ENCODE peak calls at places on chromosomes 13 and 19, in nine cellular contexts. Q, U, J, L, Y, F, D, B and G are unnamed samples.

GRCh38 chr19:6459356-6460098 is at the start of gene SLC25A23:
- DNase-seq in B (peak; percentile 69), Q (peak; percentile 51), U (peak; percentile 64), Y (peak; percentile 68), J (peak; percentile 61), D (peak; percentile 87), F (no peak), L (peak; percentile 74), G (peak; percentile 68)

GRCh38 chr13:112771139-112771876 is 81.5 kb downstream of the ATP11A start:
- DNase-seq in B (no peak), Q (no peak), L (no peak), J (no peak), D (no peak), U (no peak), F (no peak), Y (no peak), G (no peak)

GRCh38 chr13:79481685-79482052 is 714 bp downstream of the NDFIP2 start:
- DNase-seq in Q (peak; percentile 16), L (peak; percentile 28), Y (no peak), D (no peak), F (no peak), U (no peak), J (no peak), B (no peak), G (no peak)

GRCh38 chr13:44157614-44158013 is 216.0 kb upstream of the SERP2 start:
- DNase-seq in J (no peak), Q (no peak), U (no peak), L (no peak), D (no peak), Y (no peak), B (no peak), F (no peak), G (no peak)

GRCh38 chr13:85508683-85509329 is 290.4 kb downstream of the SLITRK6 start:
- DNase-seq in Y (peak; percentile 19), B (no peak), Q (no peak), L (no peak), U (no peak), F (no peak), J (no peak), D (no peak), G (no peak)

GRCh38 chr13:43269037-43269476 is 245.7 kb downstream of the DNAJC15 start:
- DNase-seq in U (peak; percentile 98), L (peak; percentile 70), F (no peak), D (peak; percentile 84), Y (peak; percentile 54), Q (no peak), J (no peak), B (peak; percentile 60), G (no peak)

GRCh38 chr13:73060251-73061160 is 1.7 kb downstream of the KLF5 start:
- DNase-seq in L (no peak), J (no peak), Q (no peak), U (peak; percentile 82), B (peak; percentile 22), Y (no peak), F (no peak), D (no peak), G (peak; percentile 36)

GRCh38 chr19:34263745-34264237 is 9.4 kb downstream of the GARRE1 start:
- DNase-seq in D (no peak), Q (no peak), B (no peak), F (no peak), L (no peak), Y (no peak), U (no peak), J (no peak), G (no peak)

GRCh38 chr19:18470153-18470552 is 32.2 kb upstream of the ISYNA1 start:
- DNase-seq in L (no peak), J (no peak), Y (no peak), B (no peak), F (no peak), Q (no peak), D (peak; percentile 69), U (no peak), G (no peak)

GRCh38 chr19:7068599-7068998 is 904 bp upstream of the ZNF557 start:
- DNase-seq in B (no peak), Q (no peak), J (no peak), U (no peak), D (no peak), F (no peak), L (no peak), Y (no peak), G (no peak)

GRCh38 chr13:113918580-113918979 is 54.7 kb upstream of the GAS6 start:
- DNase-seq in B (no peak), J (no peak), U (no peak), Q (no peak), Y (no peak), L (peak; percentile 2), F (no peak), D (no peak), G (no peak)

GRCh38 chr19:11397089-11397610 is 13.0 kb upstream of the EPOR start:
- DNase-seq in F (no peak), Y (no peak), Q (no peak), D (no peak), L (no peak), B (no peak), U (no peak), J (no peak), G (no peak)

GRCh38 chr19:12730054-12730453 is 4.4 kb downstream of the TRIR start:
- DNase-seq in Q (no peak), F (no peak), J (no peak), U (no peak), B (no peak), D (no peak), Y (no peak), L (no peak), G (no peak)

GRCh38 chr19:29285878-29286277 is 72.9 kb upstream of the UQCRFS1 start:
- DNase-seq in Y (no peak), J (no peak), Q (no peak), U (no peak), L (no peak), D (no peak), B (no peak), F (no peak), G (no peak)

GRCh38 chr19:49689133-49690072 is at the start of gene ADM5:
- DNase-seq in L (peak; percentile 77), Q (no peak), J (no peak), B (peak; percentile 63), U (no peak), F (no peak), Y (peak; percentile 66), D (no peak), G (no peak)

GRCh38 chr19:48933382-48933932 is at the start of gene DHDH:
- DNase-seq in Y (peak; percentile 54), J (peak; percentile 92), U (peak; percentile 42), L (peak; percentile 94), Q (peak; percentile 77), D (peak; percentile 79), F (no peak), B (peak; percentile 64), G (peak; percentile 86)

GRCh38 chr13:44549461-44549860 is 26.7 kb downstream of the TSC22D1 start:
- DNase-seq in J (no peak), B (no peak), F (no peak), U (no peak), L (no peak), Y (no peak), Q (no peak), D (no peak), G (no peak)

GRCh38 chr19:7986321-7987083 is 18.9 kb downstream of the ELAVL1 start:
- DNase-seq in U (peak; percentile 82), D (no peak), Q (no peak), L (no peak), Y (no peak), B (no peak), J (no peak), F (no peak), G (no peak)

GRCh38 chr13:112069727-112070300 is 2.9 kb downstream of the SOX1 start:
- DNase-seq in B (no peak), Y (no peak), J (no peak), D (no peak), U (no peak), L (no peak), F (no peak), Q (no peak), G (no peak)

GRCh38 chr13:72808917-72809500 is 27.1 kb downstream of the PIBF1 start:
- DNase-seq in L (no peak), U (peak; percentile 6), B (no peak), Q (no peak), J (no peak), D (no peak), Y (no peak), F (no peak), G (no peak)

DNA sequence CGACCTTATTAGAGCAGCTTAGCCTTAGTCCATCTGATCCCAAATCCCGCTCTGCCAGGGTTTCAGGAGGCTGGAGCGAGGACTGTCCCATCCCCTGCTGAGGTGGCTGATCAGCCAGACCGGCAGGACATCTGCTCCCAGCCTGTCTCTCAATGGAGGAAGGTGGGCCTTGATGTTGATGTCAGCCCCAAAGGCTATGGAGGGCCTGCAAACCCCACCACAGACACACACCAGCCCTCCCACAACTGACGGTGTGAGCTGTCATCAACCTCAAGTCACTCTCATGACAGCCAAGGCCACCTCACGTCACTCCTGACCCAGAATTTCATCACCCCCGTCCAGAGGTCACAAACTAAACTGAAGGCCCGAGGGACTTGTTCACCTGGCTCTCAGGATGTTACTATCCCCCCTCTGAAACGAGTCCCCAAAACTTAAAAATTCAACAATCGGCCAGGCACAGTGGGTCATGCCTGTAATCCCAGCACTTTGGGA is 25.5 kb downstream of the RHPN2 start:
- DNase-seq in B (no peak), F (no peak), U (no peak), L (no peak), Y (no peak), J (no peak), Q (no peak), D (no peak), G (no peak)
- TF ChIP-seq POLR2A in B (no peak), F (no peak), U (no peak), L (no peak), Y (no peak), J (no peak), Q (no peak), D (no peak), G (no peak)

DNA sequence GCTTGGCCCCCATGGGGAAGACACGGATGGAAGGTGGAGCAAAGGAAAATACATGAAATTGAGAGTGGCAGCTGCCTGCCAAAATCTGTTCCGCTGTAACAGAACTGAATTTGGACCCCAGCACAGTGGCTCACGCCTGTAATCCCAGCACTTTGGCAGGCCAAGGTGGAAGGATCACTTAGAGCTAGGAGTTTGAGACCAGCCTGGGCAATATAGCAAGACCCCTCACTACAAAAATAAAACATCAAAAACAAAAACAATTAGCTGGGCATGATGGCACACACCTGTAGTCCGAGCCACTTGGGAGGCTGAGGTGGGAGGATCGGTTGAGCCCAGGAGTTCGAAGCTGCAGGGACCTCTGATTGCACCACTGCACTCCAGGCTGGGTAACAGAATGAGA is 9.4 kb downstream of the PALM3 start:
- DNase-seq in L (no peak), Q (no peak), Y (no peak), U (no peak), J (no peak), D (no peak), B (no peak), F (no peak), G (no peak)
- H3K4me1 ChIP-seq in L (peaks cover 10% of the 10 kb centered on the region), Q (no peaks in the 10 kb centered on the region), Y (no peaks in the 10 kb centered on the region), U (no peaks in the 10 kb centered on the region), J (peaks cover 6% of the 10 kb centered on the region), D (peaks cover 6% of the 10 kb centered on the region), B (no peaks in the 10 kb centered on the region), F (peaks cover under 1% of the 10 kb centered on the region), G (no peaks in the 10 kb centered on the region)

GRCh38 chr13:49679244-49679643 is 12.0 kb downstream of the EBPL start:
- DNase-seq in B (no peak), Y (no peak), L (peak; percentile 38), F (no peak), U (peak; percentile 35), D (no peak), J (no peak), Q (no peak), G (peak; percentile 46)
- TF ChIP-seq CTCF in B (no peak), Y (no peak), L (peak; percentile 14), F (peak; percentile 8), U (peak; percentile 22), D (no peak), J (no peak), Q (no peak), G (no peak)

GRCh38 chr13:34040863-34041262 is 222.9 kb downstream of the RFC3 start:
- DNase-seq in D (no peak), U (no peak), L (no peak), Q (no peak), Y (no peak), B (no peak), F (no peak), J (no peak), G (no peak)
- TF ChIP-seq POLR2A in D (no peak), U (no peak), L (no peak), Q (no peak), Y (no peak), B (no peak), F (no peak), J (no peak), G (no peak)